ENCODE peak calls at places on chromosomes 5 and 9, in nine cellular contexts. W, L, P, Q, S, T, E, J and U are unnamed samples. For H3K4me1, the result is how much of the 10 kb centered on the place peaks cover.

GRCh38 chr9:121783126-121783522 is 131.7 kb downstream of the DAB2IP start:
- DNase-seq in W (no peak), L (no peak), P (no peak), Q (no peak), S (no peak), T (no peak), E (no peak), J (no peak), U (no peak)

GRCh38 chr9:89594811-89595550 is 9.8 kb upstream of the GADD45G start:
- DNase-seq in W (no peak), L (no peak), P (no peak), Q (no peak), S (no peak), T (no peak), E (no peak), J (no peak), U (no peak)

GRCh38 chr5:42836070-42836769 is 24.5 kb upstream of the SELENOP start:
- DNase-seq in W (no peak), L (no peak), P (no peak), Q (peak), S (no peak), T (peak), E (no peak), J (no peak), U (no peak)

GRCh38 chr5:54651482-54652076 is 134.0 kb downstream of the SNX18 start:
- DNase-seq in W (no peak), L (peak), P (peak), Q (peak), S (peak), T (peak), E (no peak), J (no peak), U (no peak)

GRCh38 chr5:134133213-134133994 is 18.9 kb downstream of the TCF7 start:
- DNase-seq in W (no peak), L (peak), P (peak), Q (no peak), S (no peak), T (no peak), E (no peak), J (no peak), U (no peak)

GRCh38 chr5:150108711-150109605 is 22.6 kb upstream of the CSF1R start:
- DNase-seq in W (no peak), L (peak), P (peak), Q (peak), S (no peak), T (no peak), E (no peak), J (no peak), U (no peak)

GRCh38 chr9:93672622-93673270 is 96.4 kb downstream of the PHF2 start:
- DNase-seq in W (no peak), L (peak), P (no peak), Q (peak), S (no peak), T (peak), E (no peak), J (no peak), U (no peak)

GRCh38 chr5:133467325-133467700 is 145.0 kb downstream of the FSTL4 start:
- DNase-seq in W (no peak), L (no peak), P (no peak), Q (no peak), S (no peak), T (no peak), E (no peak), J (no peak), U (no peak)

GRCh38 chr9:35827486-35827885 is 1.0 kb downstream of the FAM221B start:
- DNase-seq in W (no peak), L (no peak), P (no peak), Q (no peak), S (no peak), T (no peak), E (no peak), J (peak), U (no peak)

GRCh38 chr5:54761213-54761701 is 224.1 kb downstream of the ESM1 start:
- DNase-seq in W (no peak), L (peak), P (no peak), Q (no peak), S (no peak), T (no peak), E (no peak), J (no peak), U (no peak)

GRCh38 chr5:1208221-1208742 is 6.9 kb downstream of the SLC6A19 start:
- DNase-seq in W (no peak), L (peak), P (peak), Q (peak), S (no peak), T (peak), E (no peak), J (no peak), U (no peak)

GRCh38 chr9:119938871-119939270 is 569.6 kb upstream of the BRINP1 start:
- DNase-seq in W (no peak), L (no peak), P (no peak), Q (no peak), S (no peak), T (no peak), E (no peak), J (no peak), U (no peak)

GRCh38 chr5:99835791-99836190 is 699.4 kb upstream of the FAM174A start:
- DNase-seq in W (no peak), L (peak), P (peak), Q (no peak), S (no peak), T (peak), E (no peak), J (no peak), U (no peak)

GRCh38 chr5:139765409-139766217 is 30.0 kb upstream of the PSD2 start:
- DNase-seq in W (peak), L (peak), P (peak), Q (peak), S (peak), T (peak), E (peak), J (peak), U (peak)

GRCh38 chr9:82466616-82467251 is 478.2 kb downstream of the SPATA31D1 start:
- DNase-seq in W (peak), L (no peak), P (no peak), Q (peak), S (no peak), T (no peak), E (no peak), J (peak), U (no peak)

GRCh38 chr5:170315154-170315553 is 17.6 kb upstream of the LCP2 start:
- DNase-seq in W (peak), L (peak), P (peak), Q (peak), S (no peak), T (no peak), E (no peak), J (no peak), U (no peak)

GRCh38 chr5:153148624-153148976 is 341.9 kb upstream of the GRIA1 start:
- DNase-seq in W (no peak), L (no peak), P (no peak), Q (no peak), S (no peak), T (no peak), E (no peak), J (no peak), U (no peak)

DNA sequence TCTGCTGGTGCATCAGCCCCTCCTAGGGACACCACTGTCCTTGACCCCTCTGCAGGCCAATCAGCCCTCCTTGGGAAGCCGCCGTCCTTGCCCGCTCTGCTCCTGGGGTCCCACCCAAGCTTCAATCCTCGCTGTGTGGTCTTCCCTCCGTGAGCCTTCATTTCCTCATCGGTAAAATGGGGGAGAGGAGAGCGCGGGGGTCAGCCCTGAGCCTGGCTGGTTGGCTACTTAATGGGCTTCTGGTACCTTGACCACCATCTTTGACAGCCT is 12.7 kb upstream of the SLC2A6 start:
- DNase-seq in W (no peak), L (peak), P (no peak), Q (no peak), S (no peak), T (peak), E (no peak), J (no peak), U (no peak)
- H3K4me1 ChIP-seq in W (under half), L (under half), P (under half), Q (under half), S (under half), T (under half), E (under half), J (under half), U (under half)

GRCh38 chr5:141515946-141516647 is 27.2 kb downstream of the PCDHGC5 start:
- DNase-seq in W (no peak), L (no peak), P (no peak), Q (no peak), S (no peak), T (no peak), E (no peak), J (no peak), U (no peak)

GRCh38 chr5:141514330-141515111 is 25.6 kb downstream of the PCDHGC5 start:
- DNase-seq in W (no peak), L (no peak), P (no peak), Q (no peak), S (peak), T (no peak), E (no peak), J (no peak), U (no peak)

GRCh38 chr5:141516648-141517025 is 27.8 kb downstream of the PCDHGC5 start:
- DNase-seq in W (no peak), L (peak), P (peak), Q (peak), S (no peak), T (no peak), E (no peak), J (no peak), U (no peak)

GRCh38 chr5:141513627-141514329 is 24.9 kb downstream of the PCDHGC5 start:
- DNase-seq in W (peak), L (peak), P (peak), Q (peak), S (no peak), T (peak), E (peak), J (no peak), U (no peak)

DNA sequence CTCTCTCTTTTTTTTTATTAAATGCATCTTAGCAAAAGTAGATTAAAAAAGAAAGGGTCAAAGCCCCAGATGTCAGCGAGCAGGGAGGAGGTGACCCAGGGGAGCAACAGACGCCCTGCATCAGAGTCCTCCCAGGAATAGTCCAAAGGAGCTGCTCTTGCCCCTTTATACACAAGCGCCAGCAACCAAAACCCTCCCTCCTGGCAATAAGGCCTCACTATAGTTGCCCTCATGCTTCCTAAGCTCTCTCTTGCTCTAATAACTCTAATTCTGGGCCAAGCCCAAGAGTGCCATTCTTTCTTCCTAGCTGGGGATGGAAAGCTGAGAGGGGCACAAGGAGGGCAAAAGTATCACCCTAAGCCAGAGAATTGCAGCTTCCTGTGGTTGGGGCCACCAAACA is 26.3 kb downstream of the PCDHGC5 start:
- DNase-seq in W (no peak), L (no peak), P (no peak), Q (no peak), S (no peak), T (no peak), E (no peak), J (no peak), U (no peak)
- H3K4me1 ChIP-seq in W (under half), L (under half), P (under half), Q (under half), S (under half), T (half or more), E (under half), J (under half), U (under half)

GRCh38 chr9:98930792-98931191 is 12.9 kb upstream of the COL15A1 start:
- DNase-seq in W (no peak), L (no peak), P (no peak), Q (no peak), S (no peak), T (no peak), E (no peak), J (no peak), U (no peak)

GRCh38 chr9:98927724-98928123 is 16.0 kb upstream of the COL15A1 start:
- DNase-seq in W (no peak), L (no peak), P (no peak), Q (no peak), S (no peak), T (no peak), E (no peak), J (no peak), U (no peak)

GRCh38 chr9:98929866-98930265 is 13.8 kb upstream of the COL15A1 start:
- DNase-seq in W (no peak), L (no peak), P (no peak), Q (peak), S (no peak), T (no peak), E (no peak), J (no peak), U (no peak)

GRCh38 chr9:98931543-98931942 is 12.2 kb upstream of the COL15A1 start:
- DNase-seq in W (no peak), L (no peak), P (no peak), Q (no peak), S (no peak), T (no peak), E (no peak), J (no peak), U (no peak)

DNA sequence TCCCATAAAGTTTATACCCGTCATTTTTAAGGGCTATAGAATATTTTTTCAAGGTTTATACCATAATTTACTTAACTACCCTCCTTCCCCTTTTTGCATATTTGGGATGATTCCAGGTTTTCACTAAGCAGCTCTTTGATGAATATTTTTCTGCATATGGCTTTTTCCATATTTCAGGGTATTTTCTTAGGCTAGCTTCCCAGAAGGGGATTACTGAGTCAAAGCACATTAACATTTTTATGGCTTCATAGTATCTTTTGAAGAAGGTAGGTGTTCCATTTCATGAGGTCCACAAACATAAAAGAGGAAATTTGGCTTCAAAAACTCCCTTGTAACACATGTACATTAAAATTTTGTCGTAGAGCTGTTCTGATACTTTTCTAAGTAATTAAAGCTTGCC is 14.6 kb upstream of the COL15A1 start:
- DNase-seq in W (no peak), L (no peak), P (no peak), Q (no peak), S (no peak), T (no peak), E (no peak), J (no peak), U (no peak)
- H3K4me1 ChIP-seq in W (under half), L (under half), P (under half), Q (under half), S (under half), T (under half), E (under half), J (under half), U (under half)

GRCh38 chr5:109987970-109988369 is 298.2 kb downstream of the MAN2A1 start:
- DNase-seq in W (no peak), L (no peak), P (no peak), Q (no peak), S (no peak), T (no peak), E (no peak), J (peak), U (no peak)
- H3K4me1 ChIP-seq in W (under half), L (under half), P (under half), Q (under half), S (under half), T (under half), E (under half), J (under half), U (under half)

GRCh38 chr5:131740477-131740876 is 56.3 kb downstream of the FNIP1 start:
- DNase-seq in W (no peak), L (no peak), P (no peak), Q (no peak), S (no peak), T (no peak), E (no peak), J (no peak), U (no peak)
- H3K4me1 ChIP-seq in W (under half), L (under half), P (under half), Q (under half), S (under half), T (under half), E (under half), J (under half), U (under half)

DNA sequence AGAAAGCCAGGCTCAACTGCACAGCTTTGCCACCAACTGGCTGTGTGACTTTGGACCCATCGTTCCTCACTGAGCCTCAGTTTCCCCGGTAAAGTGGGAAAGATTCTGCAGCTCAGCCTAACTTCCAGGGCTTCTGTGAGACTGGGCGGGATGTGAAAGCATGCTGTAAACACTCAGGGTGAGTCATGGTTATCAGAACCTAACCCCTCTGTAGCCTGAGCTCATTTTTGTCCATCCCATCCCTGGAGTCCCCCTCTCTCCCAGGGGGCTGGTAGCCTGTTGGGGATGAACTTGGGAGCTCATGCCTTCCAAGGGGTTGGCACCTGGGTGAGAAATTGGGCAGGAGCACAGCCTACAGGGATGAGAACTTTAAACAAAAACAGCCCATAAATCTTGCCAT is 2.3 kb downstream of the CCDC69 start:
- DNase-seq in W (no peak), L (no peak), P (no peak), Q (no peak), S (no peak), T (no peak), E (no peak), J (peak), U (no peak)
- H3K4me1 ChIP-seq in W (under half), L (under half), P (under half), Q (under half), S (under half), T (half or more), E (half or more), J (under half), U (under half)

DNA sequence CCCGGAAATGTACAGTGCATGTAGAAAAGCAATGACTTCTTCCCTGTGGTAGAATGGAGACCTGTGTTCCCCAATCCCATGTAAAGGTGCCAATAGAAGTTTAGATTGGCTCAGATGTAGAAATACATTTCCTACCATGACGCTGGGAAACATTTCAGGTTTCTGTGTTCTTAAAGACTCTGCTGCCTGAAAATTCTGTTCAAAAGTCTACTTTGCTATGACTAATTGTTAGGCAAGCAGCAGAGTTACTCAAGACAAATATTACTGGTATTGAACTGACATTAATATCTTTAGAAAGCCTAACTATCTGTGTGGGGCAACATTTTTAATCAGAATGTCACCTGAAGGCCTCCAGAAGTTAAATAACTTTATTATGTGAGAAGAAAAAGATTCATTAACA is 75.5 kb upstream of the ELL2 start:
- DNase-seq in W (no peak), L (no peak), P (no peak), Q (no peak), S (no peak), T (no peak), E (no peak), J (peak), U (no peak)
- H3K4me1 ChIP-seq in W (under half), L (under half), P (under half), Q (under half), S (under half), T (under half), E (under half), J (under half), U (under half)

GRCh38 chr9:130921923-130922662 is 17.0 kb downstream of the FIBCD1 start:
- DNase-seq in W (no peak), L (no peak), P (no peak), Q (no peak), S (no peak), T (no peak), E (no peak), J (no peak), U (no peak)

GRCh38 chr9:130922815-130923610 is 16.0 kb downstream of the FIBCD1 start:
- DNase-seq in W (no peak), L (no peak), P (no peak), Q (no peak), S (no peak), T (no peak), E (no peak), J (no peak), U (no peak)

GRCh38 chr9:130923611-130924447 is 15.2 kb downstream of the FIBCD1 start:
- DNase-seq in W (no peak), L (no peak), P (no peak), Q (peak), S (no peak), T (no peak), E (no peak), J (no peak), U (no peak)

GRCh38 chr9:130925050-130925678 is 13.9 kb downstream of the FIBCD1 start:
- DNase-seq in W (no peak), L (no peak), P (no peak), Q (peak), S (no peak), T (no peak), E (no peak), J (no peak), U (no peak)

GRCh38 chr9:130924448-130924788 is 14.6 kb downstream of the FIBCD1 start:
- DNase-seq in W (no peak), L (no peak), P (no peak), Q (peak), S (no peak), T (no peak), E (no peak), J (no peak), U (no peak)
- H3K4me1 ChIP-seq in W (under half), L (under half), P (under half), Q (under half), S (under half), T (under half), E (under half), J (under half), U (under half)

DNA sequence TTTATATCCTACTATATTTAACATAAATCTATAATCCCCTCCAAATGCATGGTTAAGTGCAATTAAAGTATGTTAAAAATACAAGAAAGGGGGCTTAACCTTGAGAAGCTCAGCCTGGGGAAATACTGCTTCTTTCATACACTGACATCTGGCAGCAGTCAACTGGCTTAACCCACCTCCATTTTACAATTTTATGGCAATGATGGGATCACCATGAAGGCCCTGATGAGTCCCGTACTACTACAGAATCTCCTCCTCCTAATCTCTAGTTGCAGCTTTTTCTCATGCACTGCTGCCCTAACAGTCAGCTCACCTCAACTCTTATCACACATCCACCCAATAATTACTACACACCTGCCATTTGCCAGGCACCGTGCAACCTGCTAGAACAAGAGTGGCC is 40.9 kb downstream of the ZNF608 start:
- DNase-seq in W (no peak), L (no peak), P (no peak), Q (no peak), S (no peak), T (no peak), E (no peak), J (no peak), U (no peak)
- H3K4me1 ChIP-seq in W (under half), L (under half), P (under half), Q (under half), S (under half), T (half or more), E (under half), J (under half), U (half or more)

DNA sequence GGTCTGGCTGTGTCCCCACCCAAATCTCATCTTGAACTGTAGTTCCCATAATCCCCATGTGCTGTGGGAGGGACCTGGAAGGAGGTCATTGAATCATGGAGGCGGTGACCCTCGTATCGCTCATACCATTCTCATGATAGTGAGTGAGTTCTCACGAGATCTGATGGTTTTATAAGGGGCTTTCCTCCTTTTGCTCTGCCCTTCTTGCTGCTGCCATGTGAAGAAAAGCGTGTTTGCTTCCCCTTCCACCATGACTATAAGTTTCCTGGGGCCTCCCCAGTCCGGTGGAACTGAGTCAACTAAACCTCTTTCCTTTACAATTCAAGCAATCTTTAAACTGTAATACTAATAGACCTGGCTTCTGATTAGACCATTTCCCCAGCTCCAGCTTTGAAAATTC is 92.2 kb upstream of the SARDH start:
- DNase-seq in W (no peak), L (no peak), P (no peak), Q (no peak), S (no peak), T (no peak), E (no peak), J (no peak), U (no peak)
- H3K4me1 ChIP-seq in W (under half), L (under half), P (under half), Q (under half), S (under half), T (under half), E (under half), J (under half), U (under half)